ENCODE peak calls at places on chromosomes 2 and 18, in five cellular contexts. One of them, this sample, is unnamed.
A peak's percentile ranks its signal among the peaks of the same experiment; 100 is the strongest.

GRCh38 chr2:158094487-158095092 is 7.1 kb upstream of the UPP2 start:
- DNase-seq in K562: no peak
- DNase-seq in cardiac muscle cell: no peak
- DNase-seq in HCT116: no peak
- DNase-seq in mucosa of descending colon: peak; percentile 27
- DNase-seq in this sample: no peak

GRCh38 chr18:37836571-37836970 is 271.0 kb upstream of the CELF4 start:
- DNase-seq in mucosa of descending colon: no peak
- DNase-seq in cardiac muscle cell: no peak
- DNase-seq in K562: no peak
- DNase-seq in HCT116: no peak
- DNase-seq in this sample: no peak

GRCh38 chr2:79512442-79513401 is at the start of gene CTNNA2:
- DNase-seq in mucosa of descending colon: peak; percentile 21
- DNase-seq in HCT116: no peak
- DNase-seq in cardiac muscle cell: peak; percentile 20
- DNase-seq in K562: peak; percentile 94
- DNase-seq in this sample: peak; percentile 69

GRCh38 chr2:10160226-10160955 is 37.9 kb downstream of the RRM2 start:
- DNase-seq in cardiac muscle cell: no peak
- DNase-seq in mucosa of descending colon: no peak
- DNase-seq in HCT116: no peak
- DNase-seq in K562: no peak
- DNase-seq in this sample: no peak

GRCh38 chr2:95267458-95268207 is 6.6 kb upstream of the PROM2 start:
- DNase-seq in K562: no peak
- DNase-seq in mucosa of descending colon: no peak
- DNase-seq in HCT116: no peak
- DNase-seq in cardiac muscle cell: peak; percentile 14
- DNase-seq in this sample: peak; percentile 51

GRCh38 chr18:31043709-31044108 is 1.2 kb upstream of the DSC3 start:
- DNase-seq in HCT116: no peak
- DNase-seq in mucosa of descending colon: no peak
- DNase-seq in K562: no peak
- DNase-seq in cardiac muscle cell: no peak
- DNase-seq in this sample: no peak

GRCh38 chr2:110105608-110106467 is 9.8 kb downstream of the MALL start:
- DNase-seq in mucosa of descending colon: peak; percentile 73
- DNase-seq in HCT116: peak; percentile 97
- DNase-seq in K562: no peak
- DNase-seq in cardiac muscle cell: peak; percentile 40
- DNase-seq in this sample: no peak

GRCh38 chr18:31057917-31058316 is 15.4 kb upstream of the DSC3 start:
- DNase-seq in HCT116: no peak
- DNase-seq in cardiac muscle cell: no peak
- DNase-seq in K562: no peak
- DNase-seq in mucosa of descending colon: no peak
- DNase-seq in this sample: no peak

GRCh38 chr2:42569116-42569711 is 782 bp downstream of the MTA3 start:
- DNase-seq in HCT116: no peak
- DNase-seq in K562: peak; percentile 68
- DNase-seq in cardiac muscle cell: peak; percentile 53
- DNase-seq in mucosa of descending colon: peak; percentile 46
- DNase-seq in this sample: no peak

GRCh38 chr2:170932166-170932565 is 3.1 kb downstream of the GORASP2 start:
- DNase-seq in cardiac muscle cell: no peak
- DNase-seq in K562: no peak
- DNase-seq in mucosa of descending colon: no peak
- DNase-seq in HCT116: no peak
- DNase-seq in this sample: no peak

GRCh38 chr2:66435549-66435875 is 587 bp downstream of the MEIS1 start:
- DNase-seq in mucosa of descending colon: no peak
- DNase-seq in HCT116: no peak
- DNase-seq in K562: peak; percentile 19
- DNase-seq in cardiac muscle cell: peak; percentile 45
- DNase-seq in this sample: no peak

GRCh38 chr2:195199864-195200263 is 457.2 kb upstream of the SLC39A10 start:
- DNase-seq in K562: no peak
- DNase-seq in mucosa of descending colon: no peak
- DNase-seq in cardiac muscle cell: no peak
- DNase-seq in HCT116: no peak
- DNase-seq in this sample: no peak

GRCh38 chr2:88212251-88212790 is 42.2 kb downstream of the THNSL2 start:
- DNase-seq in HCT116: peak; percentile 38
- DNase-seq in mucosa of descending colon: no peak
- DNase-seq in K562: no peak
- DNase-seq in cardiac muscle cell: peak; percentile 13
- DNase-seq in this sample: no peak

GRCh38 chr2:153875801-153876466 is 4.2 kb downstream of the GALNT13 start:
- DNase-seq in mucosa of descending colon: no peak
- DNase-seq in K562: no peak
- DNase-seq in HCT116: no peak
- DNase-seq in cardiac muscle cell: no peak
- DNase-seq in this sample: no peak

GRCh38 chr2:69755862-69756467 is 14.0 kb downstream of the ANXA4 start:
- DNase-seq in cardiac muscle cell: peak; percentile 45
- DNase-seq in mucosa of descending colon: no peak
- DNase-seq in K562: no peak
- DNase-seq in HCT116: peak; percentile 78
- DNase-seq in this sample: no peak

GRCh38 chr2:181239400-181239799 is 217.8 kb upstream of the ITGA4 start:
- DNase-seq in K562: no peak
- DNase-seq in HCT116: peak; percentile 53
- DNase-seq in mucosa of descending colon: peak; percentile 22
- DNase-seq in cardiac muscle cell: no peak
- DNase-seq in this sample: no peak

GRCh38 chr2:56128235-56128634 is 55.6 kb upstream of the CCDC85A start:
- DNase-seq in K562: no peak
- DNase-seq in mucosa of descending colon: no peak
- DNase-seq in HCT116: no peak
- DNase-seq in cardiac muscle cell: no peak
- DNase-seq in this sample: no peak

GRCh38 chr2:145158051-145158586 is 638.2 kb upstream of the ZEB2 start:
- DNase-seq in K562: no peak
- DNase-seq in HCT116: no peak
- DNase-seq in mucosa of descending colon: peak; percentile 11
- DNase-seq in cardiac muscle cell: peak; percentile 97
- DNase-seq in this sample: peak; percentile 57

GRCh38 chr2:110101280-110101844 is 14.3 kb downstream of the MALL start:
- DNase-seq in HCT116: peak; percentile 91
- DNase-seq in cardiac muscle cell: peak; percentile 100
- DNase-seq in mucosa of descending colon: peak; percentile 99
- DNase-seq in K562: no peak
- DNase-seq in this sample: peak; percentile 97

GRCh38 chr18:28729321-28729720 is 552.4 kb upstream of the CDH2 start:
- DNase-seq in K562: no peak
- DNase-seq in mucosa of descending colon: no peak
- DNase-seq in HCT116: no peak
- DNase-seq in cardiac muscle cell: no peak
- DNase-seq in this sample: no peak

GRCh38 chr18:6022840-6023239 is 127.5 kb upstream of the TMEM200C start:
- DNase-seq in K562: no peak
- DNase-seq in mucosa of descending colon: no peak
- DNase-seq in cardiac muscle cell: peak; percentile 55
- DNase-seq in HCT116: no peak
- DNase-seq in this sample: no peak

GRCh38 chr2:209422191-209422754 is 1.6 kb upstream of the MAP2 start:
- DNase-seq in HCT116: no peak
- DNase-seq in cardiac muscle cell: no peak
- DNase-seq in K562: no peak
- DNase-seq in mucosa of descending colon: no peak
- DNase-seq in this sample: no peak

GRCh38 chr2:112690853-112691390 is 29.9 kb upstream of the NT5DC4 start:
- DNase-seq in HCT116: peak; percentile 56
- DNase-seq in K562: peak; percentile 54
- DNase-seq in cardiac muscle cell: peak; percentile 70
- DNase-seq in mucosa of descending colon: peak; percentile 82
- DNase-seq in this sample: peak; percentile 91

GRCh38 chr2:96864343-96865091 is 5.4 kb downstream of the SEMA4C start:
- DNase-seq in HCT116: no peak
- DNase-seq in mucosa of descending colon: no peak
- DNase-seq in cardiac muscle cell: no peak
- DNase-seq in K562: no peak
- DNase-seq in this sample: peak; percentile 84

GRCh38 chr2:218257390-218257981 is 3.3 kb upstream of the GPBAR1 start:
- DNase-seq in K562: peak; percentile 62
- DNase-seq in cardiac muscle cell: peak; percentile 36
- DNase-seq in mucosa of descending colon: no peak
- DNase-seq in HCT116: peak; percentile 35
- DNase-seq in this sample: no peak

GRCh38 chr2:190664240-190664639 is 15.4 kb downstream of the NAB1 start:
- DNase-seq in cardiac muscle cell: no peak
- DNase-seq in K562: no peak
- DNase-seq in HCT116: no peak
- DNase-seq in mucosa of descending colon: no peak
- DNase-seq in this sample: no peak

GRCh38 chr2:96622544-96622943 is 15.6 kb downstream of the KANSL3 start:
- DNase-seq in K562: no peak
- DNase-seq in mucosa of descending colon: no peak
- DNase-seq in cardiac muscle cell: no peak
- DNase-seq in HCT116: no peak
- DNase-seq in this sample: no peak

GRCh38 chr2:152523091-152523490 is 188.1 kb downstream of the FMNL2 start:
- DNase-seq in cardiac muscle cell: no peak
- DNase-seq in HCT116: no peak
- DNase-seq in mucosa of descending colon: no peak
- DNase-seq in K562: no peak
- DNase-seq in this sample: no peak

GRCh38 chr2:204060896-204061640 is 124.5 kb downstream of the ICOS start:
- DNase-seq in HCT116: no peak
- DNase-seq in K562: no peak
- DNase-seq in cardiac muscle cell: no peak
- DNase-seq in mucosa of descending colon: no peak
- DNase-seq in this sample: no peak

GRCh38 chr18:51226068-51226467 is 28.6 kb upstream of the MEX3C start:
- DNase-seq in mucosa of descending colon: no peak
- DNase-seq in HCT116: no peak
- DNase-seq in cardiac muscle cell: peak; percentile 19
- DNase-seq in K562: no peak
- DNase-seq in this sample: no peak

GRCh38 chr2:83665894-83666293 is 793.2 kb downstream of the SUCLG1 start:
- DNase-seq in cardiac muscle cell: peak; percentile 65
- DNase-seq in HCT116: no peak
- DNase-seq in mucosa of descending colon: no peak
- DNase-seq in K562: no peak
- DNase-seq in this sample: no peak

DNA sequence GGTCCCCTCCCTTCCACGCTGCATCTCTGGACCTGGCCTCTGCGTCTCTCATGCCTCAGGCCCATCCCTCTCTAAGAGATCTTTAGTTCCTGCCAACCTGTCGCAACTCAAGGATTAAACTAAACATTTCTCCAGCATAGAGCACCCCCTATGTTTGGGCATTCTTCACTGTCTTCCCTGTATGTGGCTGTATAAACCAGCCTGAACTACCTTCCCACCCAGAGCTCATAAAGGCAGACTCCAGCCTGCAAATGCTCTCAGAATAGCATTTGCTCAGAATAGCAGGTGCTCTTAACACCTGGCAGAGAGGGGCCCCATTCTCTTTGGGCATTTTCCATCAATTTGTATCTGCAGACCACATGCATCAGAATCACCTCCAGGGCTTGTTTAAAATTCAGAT is 83.4 kb downstream of the EHD3 start:
- DNase-seq in mucosa of descending colon: no peak
- DNase-seq in HCT116: no peak
- DNase-seq in K562: no peak
- DNase-seq in cardiac muscle cell: no peak
- DNase-seq in this sample: no peak
- H3K4me1 ChIP-seq in mucosa of descending colon: peaks cover 7% of the 10 kb centered on the region
- H3K4me1 ChIP-seq in HCT116: no peaks in the 10 kb centered on the region
- H3K4me1 ChIP-seq in K562: no peaks in the 10 kb centered on the region
- H3K4me1 ChIP-seq in cardiac muscle cell: no peaks in the 10 kb centered on the region
- H3K4me1 ChIP-seq in this sample: peaks cover 28% of the 10 kb centered on the region

GRCh38 chr2:20600756-20601325 is 50.1 kb downstream of the HS1BP3 start:
- DNase-seq in mucosa of descending colon: no peak
- DNase-seq in cardiac muscle cell: no peak
- DNase-seq in K562: no peak
- DNase-seq in HCT116: no peak
- DNase-seq in this sample: no peak
- TF ChIP-seq CTCF in mucosa of descending colon: no peak
- TF ChIP-seq CTCF in cardiac muscle cell: peak; percentile 41
- TF ChIP-seq CTCF in K562: no peak
- TF ChIP-seq CTCF in HCT116: peak; percentile 49
- TF ChIP-seq CTCF in this sample: peak; percentile 50

DNA sequence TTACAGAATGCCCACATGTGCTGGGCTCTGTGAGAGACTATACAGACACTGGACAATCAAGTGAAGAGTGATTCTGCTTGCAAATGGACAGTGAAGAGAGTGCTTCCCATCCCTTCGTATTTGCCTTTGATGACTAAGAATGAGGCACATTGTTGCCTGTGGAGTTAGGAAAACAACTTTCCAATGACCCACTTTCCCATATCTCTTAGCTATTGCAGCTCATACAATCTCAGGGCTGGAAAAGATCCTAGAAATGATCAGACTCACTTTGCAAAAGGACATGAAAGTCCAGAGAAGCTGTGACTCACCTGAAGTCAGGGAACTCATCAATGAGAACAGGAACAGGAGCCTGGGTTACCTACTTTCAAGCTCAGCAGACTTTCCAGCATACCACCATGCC is 440.5 kb upstream of the TCF4 start:
- DNase-seq in K562: no peak
- DNase-seq in cardiac muscle cell: peak; percentile 6
- DNase-seq in mucosa of descending colon: no peak
- DNase-seq in HCT116: no peak
- DNase-seq in this sample: no peak
- H3K4me1 ChIP-seq in K562: no peaks in the 10 kb centered on the region
- H3K4me1 ChIP-seq in cardiac muscle cell: peaks cover 6% of the 10 kb centered on the region
- H3K4me1 ChIP-seq in mucosa of descending colon: no peaks in the 10 kb centered on the region
- H3K4me1 ChIP-seq in HCT116: no peaks in the 10 kb centered on the region
- H3K4me1 ChIP-seq in this sample: no peaks in the 10 kb centered on the region

GRCh38 chr2:207504513-207505171 is 25.1 kb upstream of the CREB1 start:
- DNase-seq in HCT116: no peak
- DNase-seq in K562: no peak
- DNase-seq in mucosa of descending colon: no peak
- DNase-seq in cardiac muscle cell: peak; percentile 87
- DNase-seq in this sample: no peak
- TF ChIP-seq CTCF in HCT116: no peak
- TF ChIP-seq CTCF in K562: no peak
- TF ChIP-seq CTCF in mucosa of descending colon: no peak
- TF ChIP-seq CTCF in cardiac muscle cell: peak; percentile 38
- TF ChIP-seq CTCF in this sample: no peak

DNA sequence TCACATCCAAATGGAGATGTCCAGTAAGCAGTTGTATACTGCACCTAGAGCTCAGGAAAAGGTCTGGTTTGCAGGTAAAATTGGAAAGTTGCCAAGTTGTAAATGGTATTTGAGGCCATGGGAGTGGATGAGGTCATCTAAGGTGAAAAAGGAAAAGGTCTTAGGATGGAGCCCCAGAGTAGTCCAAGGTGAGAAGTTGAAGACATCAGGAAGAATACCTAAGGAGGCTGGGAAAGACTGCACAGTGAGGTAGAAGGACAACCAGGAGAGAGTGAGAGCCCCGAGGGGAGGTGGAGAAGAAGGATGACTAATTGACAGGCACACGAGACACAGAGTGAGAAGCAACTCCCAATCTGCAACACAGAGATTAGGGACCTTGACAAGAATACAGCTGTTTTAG is 10.7 kb downstream of the DPP4 start:
- DNase-seq in HCT116: no peak
- DNase-seq in K562: no peak
- DNase-seq in cardiac muscle cell: no peak
- DNase-seq in mucosa of descending colon: no peak
- DNase-seq in this sample: no peak
- H3K4me1 ChIP-seq in HCT116: peaks cover 2% of the 10 kb centered on the region
- H3K4me1 ChIP-seq in K562: no peaks in the 10 kb centered on the region
- H3K4me1 ChIP-seq in cardiac muscle cell: no peaks in the 10 kb centered on the region
- H3K4me1 ChIP-seq in mucosa of descending colon: peaks cover 7% of the 10 kb centered on the region
- H3K4me1 ChIP-seq in this sample: no peaks in the 10 kb centered on the region

GRCh38 chr2:239523147-239523943 is 122.5 kb upstream of the HDAC4 start:
- DNase-seq in HCT116: no peak
- DNase-seq in cardiac muscle cell: no peak
- DNase-seq in mucosa of descending colon: no peak
- DNase-seq in K562: no peak
- DNase-seq in this sample: no peak
- TF ChIP-seq CTCF in HCT116: no peak
- TF ChIP-seq CTCF in cardiac muscle cell: no peak
- TF ChIP-seq CTCF in mucosa of descending colon: no peak
- TF ChIP-seq CTCF in K562: no peak
- TF ChIP-seq CTCF in this sample: no peak